ENCODE peak calls at places on chromosome 11, in nine cellular contexts. Q is NCI-H748 treated with DMSO at 0.1 percent for 48 hours; G is T1000; E is stimulated activated CD4-positive, alpha-beta T cell treated with anti-CD3 and anti-CD28 coated beads, TNF-alpha, amount 100 ng/mL, for 4 hours; J is colonic mucosa; N is caudate nucleus; C is CD4-positive, alpha-beta memory T cell; P is mammary epithelial cell; R is lower leg skin. W is an unnamed sample.

GRCh38 chr11:64065141-64065465 is 29.4 kb downstream of the FLRT1 start:
- DNase-seq in G (no peak), J (no peak), C (no peak), Q (no peak), E (no peak), R (no peak), N (no peak), P (no peak), W (no peak)

GRCh38 chr11:69530278-69531070 is 49.0 kb downstream of the LINC01488 start:
- DNase-seq in N (no peak), G (no peak), P (no peak), J (no peak), R (no peak), C (no peak), E (no peak), Q (no peak), W (no peak)

GRCh38 chr11:96149743-96150555 is 193.0 kb downstream of the MAML2 start:
- DNase-seq in Q (no peak), C (no peak), E (no peak), N (no peak), G (no peak), R (no peak), J (no peak), P (peak), W (no peak)

GRCh38 chr11:14537134-14537599 is 17.0 kb upstream of the PSMA1 start:
- DNase-seq in R (no peak), Q (peak), G (no peak), C (peak), N (no peak), P (peak), E (no peak), J (peak), W (peak)

GRCh38 chr11:113833151-113833550 is 42.2 kb downstream of the USP28 start:
- DNase-seq in P (peak), E (no peak), N (no peak), C (no peak), R (no peak), G (no peak), Q (no peak), J (no peak), W (no peak)

GRCh38 chr11:111460752-111461305 is 51.4 kb downstream of the BTG4 start:
- DNase-seq in Q (no peak), J (no peak), R (no peak), C (no peak), N (no peak), E (no peak), P (no peak), G (no peak), W (no peak)

GRCh38 chr11:92045325-92045724 is 179.3 kb upstream of the FAT3 start:
- DNase-seq in G (no peak), C (no peak), Q (no peak), R (no peak), P (peak), J (no peak), N (no peak), E (no peak), W (no peak)

GRCh38 chr11:45247433-45247832 is 38.7 kb downstream of the SYT13 start:
- DNase-seq in E (no peak), C (no peak), G (no peak), J (no peak), Q (no peak), P (no peak), N (no peak), R (no peak), W (no peak)

GRCh38 chr11:29333993-29334780 is 682.6 kb downstream of the KCNA4 start:
- DNase-seq in R (no peak), Q (peak), C (no peak), P (peak), G (no peak), J (no peak), E (no peak), N (no peak), W (no peak)

GRCh38 chr11:73252577-73253191 is 19.5 kb upstream of the P2RY6 start:
- DNase-seq in E (no peak), C (no peak), Q (no peak), R (no peak), J (no peak), P (no peak), G (no peak), N (no peak), W (no peak)

GRCh38 chr11:115119136-115119535 is 385.1 kb downstream of the CADM1 start:
- DNase-seq in E (no peak), Q (no peak), J (no peak), N (no peak), R (no peak), P (no peak), G (no peak), C (no peak), W (no peak)

GRCh38 chr11:122732342-122733300 is 77.1 kb downstream of the UBASH3B start:
- DNase-seq in E (no peak), N (no peak), P (no peak), Q (no peak), G (no peak), R (no peak), J (no peak), C (no peak), W (no peak)

GRCh38 chr11:125924384-125925007 is 20.2 kb downstream of the DDX25 start:
- DNase-seq in R (no peak), G (no peak), E (no peak), N (no peak), J (no peak), P (no peak), C (no peak), Q (no peak), W (no peak)

GRCh38 chr11:106466441-106467190 is 389.2 kb downstream of the AASDHPPT start:
- DNase-seq in J (no peak), Q (peak), C (no peak), E (no peak), R (no peak), G (no peak), N (no peak), P (no peak), W (no peak)

GRCh38 chr11:128938156-128938885 is 4.3 kb downstream of the TP53AIP1 start:
- DNase-seq in R (no peak), E (no peak), C (no peak), Q (no peak), G (no peak), N (no peak), P (no peak), J (no peak), W (no peak)

GRCh38 chr11:32012066-32012465 is 78.8 kb upstream of the RCN1 start:
- DNase-seq in J (no peak), E (no peak), Q (no peak), R (no peak), C (no peak), G (no peak), P (no peak), N (no peak), W (no peak)

GRCh38 chr11:94326947-94327346 is 22.6 kb downstream of the IZUMO1R start:
- DNase-seq in C (no peak), Q (no peak), J (no peak), G (no peak), P (no peak), R (no peak), N (no peak), E (no peak), W (no peak)

GRCh38 chr11:123454060-123454651 is 24.1 kb downstream of the GRAMD1B start:
- DNase-seq in Q (no peak), P (peak), J (no peak), R (no peak), C (peak), N (no peak), E (no peak), G (peak), W (peak)

GRCh38 chr11:36635463-36635862 is 37.4 kb upstream of the RAG2 start:
- DNase-seq in J (no peak), G (no peak), P (no peak), N (no peak), E (no peak), R (no peak), Q (no peak), C (no peak), W (no peak)

GRCh38 chr11:27018902-27019544 is 21.6 kb upstream of the BBOX1 start:
- DNase-seq in R (no peak), E (no peak), N (no peak), G (no peak), P (no peak), C (no peak), Q (no peak), J (no peak), W (no peak)

GRCh38 chr11:18890615-18891014 is 48.6 kb downstream of the MRGPRX1 start:
- DNase-seq in J (no peak), C (no peak), G (no peak), E (no peak), N (no peak), R (no peak), Q (no peak), P (no peak), W (no peak)

GRCh38 chr11:129316781-129317180 is 58.9 kb upstream of the BARX2 start:
- DNase-seq in P (no peak), N (no peak), R (no peak), E (no peak), Q (no peak), G (no peak), J (no peak), C (no peak), W (no peak)

GRCh38 chr11:115168229-115168671 is 336.0 kb downstream of the CADM1 start:
- DNase-seq in Q (no peak), C (no peak), N (no peak), J (no peak), R (no peak), G (no peak), E (no peak), P (no peak), W (no peak)

GRCh38 chr11:112889446-112889845 is 71.8 kb upstream of the NCAM1 start:
- DNase-seq in Q (no peak), G (no peak), J (no peak), C (no peak), E (no peak), P (no peak), N (peak), R (no peak), W (no peak)

GRCh38 chr11:66489636-66490035 is 9.4 kb downstream of the DPP3 start:
- DNase-seq in E (no peak), C (no peak), Q (no peak), R (no peak), N (no peak), P (no peak), G (no peak), J (no peak), W (no peak)